ENCODE peak calls at places on chromosomes 3 and 15, in eight cellular contexts. D is AG08395; K is stimulated activated naive B cell treated with anti-CD40 and anti-IgM and Interleukin-4, amounts not matched to agents 10 μg/mL and 1 μg/mL and 100 μg/mL, for 72 hours; W is germinal center; L is HS-27A; Y is globus pallidus; A is A549; G is CD4-positive, alpha-beta T cell. O is an unnamed sample.

GRCh38 chr15:82044373-82045178 is 1.2 kb downstream of the MEX3B start:
- DNase-seq in D (peak), K (no peak), W (peak), L (peak), Y (peak), A (peak), G (peak), O (peak)

GRCh38 chr3:61788623-61789507 is 227.5 kb downstream of the PTPRG start:
- DNase-seq in D (no peak), K (no peak), W (no peak), L (no peak), Y (no peak), A (no peak), G (no peak), O (no peak)

GRCh38 chr3:146655333-146655996 is 50.3 kb upstream of the PLSCR5 start:
- DNase-seq in D (no peak), K (no peak), W (no peak), L (no peak), Y (no peak), A (no peak), G (no peak), O (no peak)

GRCh38 chr3:55000546-55000945 is 72.7 kb upstream of the LRTM1 start:
- DNase-seq in D (peak), K (no peak), W (no peak), L (peak), Y (no peak), A (peak), G (no peak), O (no peak)

GRCh38 chr3:16723994-16724393 is 118.8 kb upstream of the DAZL start:
- DNase-seq in D (peak), K (no peak), W (no peak), L (no peak), Y (no peak), A (no peak), G (no peak), O (no peak)

GRCh38 chr3:52055537-52056351 is 627 bp downstream of the DUSP7 start:
- DNase-seq in D (no peak), K (peak), W (peak), L (no peak), Y (no peak), A (peak), G (peak), O (peak)

GRCh38 chr15:76313731-76314130 is 2.5 kb upstream of the ETFA start:
- DNase-seq in D (no peak), K (no peak), W (no peak), L (no peak), Y (no peak), A (no peak), G (no peak), O (no peak)

GRCh38 chr3:140091143-140091542 is 156.2 kb downstream of the CLSTN2 start:
- DNase-seq in D (no peak), K (no peak), W (no peak), L (no peak), Y (no peak), A (no peak), G (no peak), O (no peak)

GRCh38 chr3:49329201-49329600 is 10.7 kb downstream of the USP4 start:
- DNase-seq in D (no peak), K (no peak), W (no peak), L (no peak), Y (no peak), A (no peak), G (no peak), O (no peak)